ENCODE peak calls at places on chromosomes 2 and 18, in five cellular contexts. H is GM20000; K is activated naive CD4-positive, alpha-beta T cell; A is NCI-H1417; T is endothelial cell. I is an unnamed sample.

GRCh38 chr2:187169108-187169713 is 278.8 kb downstream of the CALCRL start:
- DNase-seq in K (no peak), H (peak; percentile 23), A (peak; percentile 19), T (no peak), I (no peak)

GRCh38 chr2:173457366-173457765 is 102.7 kb downstream of the CDCA7 start:
- DNase-seq in K (no peak), T (no peak), H (no peak), A (no peak), I (no peak)

GRCh38 chr18:43396266-43396665 is 119.0 kb upstream of the SYT4 start:
- DNase-seq in K (no peak), H (no peak), T (peak; percentile 13), A (peak; percentile 70), I (no peak)

GRCh38 chr2:160365691-160366367 is 127.8 kb downstream of the RBMS1 start:
- DNase-seq in H (no peak), T (no peak), K (no peak), A (no peak), I (no peak)

GRCh38 chr18:56565596-56566355 is 72.6 kb downstream of the TXNL1 start:
- DNase-seq in T (no peak), H (no peak), A (peak; percentile 65), K (no peak), I (no peak)

GRCh38 chr2:131521961-131522781 is 5.5 kb upstream of the CCDC74A start:
- DNase-seq in T (no peak), H (no peak), A (no peak), K (no peak), I (no peak)

GRCh38 chr2:120934891-120935338 is 199.2 kb downstream of the GLI2 start:
- DNase-seq in A (no peak), K (no peak), T (no peak), H (no peak), I (no peak)

GRCh38 chr2:212995920-212996319 is 155.5 kb downstream of the IKZF2 start:
- DNase-seq in T (no peak), H (no peak), A (no peak), K (no peak), I (no peak)

GRCh38 chr2:126244937-126245336 is 411.0 kb upstream of the GYPC start:
- DNase-seq in K (no peak), T (peak; percentile 74), H (peak; percentile 36), A (peak; percentile 10), I (no peak)

GRCh38 chr18:73793386-73793785 is 354.2 kb downstream of the FBXO15 start:
- DNase-seq in H (no peak), K (no peak), T (no peak), A (no peak), I (no peak)

GRCh38 chr18:43661570-43661969 is 384.3 kb upstream of the SYT4 start:
- DNase-seq in K (no peak), H (no peak), T (peak; percentile 24), A (peak; percentile 75), I (no peak)

GRCh38 chr2:36290306-36290705 is 65.3 kb upstream of the CRIM1 start:
- DNase-seq in T (no peak), A (no peak), K (no peak), H (no peak), I (no peak)

GRCh38 chr2:230924470-230925341 is at the start of gene GPR55:
- DNase-seq in A (no peak), T (peak; percentile 44), K (peak; percentile 25), H (peak; percentile 74), I (no peak)

GRCh38 chr2:42196403-42197267 is 27.5 kb downstream of the EML4 start:
- DNase-seq in A (no peak), T (peak; percentile 31), K (no peak), H (peak; percentile 30), I (no peak)

GRCh38 chr2:168705534-168706470 is 96.6 kb upstream of the NOSTRIN start:
- DNase-seq in A (no peak), K (no peak), T (no peak), H (no peak), I (no peak)

GRCh38 chr18:56984731-56985130 is 162.2 kb upstream of the BOD1L2 start:
- DNase-seq in T (no peak), A (peak; percentile 63), H (no peak), K (no peak), I (no peak)

GRCh38 chr2:190533175-190533967 is 1.2 kb downstream of the NEMP2 start:
- DNase-seq in K (no peak), T (no peak), A (peak; percentile 47), H (no peak), I (no peak)

GRCh38 chr2:120465012-120465700 is 119.2 kb downstream of the INHBB start:
- DNase-seq in K (no peak), H (no peak), T (no peak), A (no peak), I (no peak)

GRCh38 chr18:57443247-57443646 is 8.1 kb downstream of the ONECUT2 start:
- DNase-seq in A (no peak), T (no peak), H (no peak), K (no peak), I (no peak)

GRCh38 chr2:237486334-237486818 is 675 bp upstream of the MLPH start:
- DNase-seq in A (no peak), K (no peak), T (no peak), H (no peak), I (no peak)

GRCh38 chr2:23491622-23492336 is 106.8 kb downstream of the KLHL29 start:
- DNase-seq in T (no peak), K (no peak), H (no peak), A (no peak), I (no peak)

GRCh38 chr2:108571262-108571661 is 37.0 kb downstream of the LIMS1 start:
- DNase-seq in A (no peak), K (no peak), T (no peak), H (no peak), I (no peak)

GRCh38 chr2:145777297-145777696 is 1257.4 kb upstream of the ZEB2 start:
- DNase-seq in K (no peak), T (no peak), A (no peak), H (no peak), I (no peak)

GRCh38 chr2:169221745-169222369 is 140.5 kb downstream of the LRP2 start:
- DNase-seq in T (no peak), K (no peak), A (peak; percentile 12), H (no peak), I (no peak)

GRCh38 chr2:127134235-127134634 is 27.3 kb upstream of the BIN1 start:
- DNase-seq in T (no peak), A (no peak), H (no peak), K (no peak), I (no peak)

GRCh38 chr2:190188289-190188688 is 125.8 kb upstream of the MSTN start:
- DNase-seq in K (no peak), H (no peak), A (no peak), T (no peak), I (no peak)

GRCh38 chr2:145812163-145812554 is 1292.2 kb upstream of the ZEB2 start:
- DNase-seq in T (no peak), H (no peak), A (peak; percentile 19), K (no peak), I (no peak)